ENCODE peak calls at places on chromosomes 1 and 21, in six cellular contexts. P, D, X, H, U and S are unnamed samples.

GRCh38 chr21:46295996-46296752 is 10.0 kb downstream of the YBEY start:
- DNase-seq in P (peak), D (peak), X (peak), H (peak), U (no peak), S (peak)

GRCh38 chr1:212070720-212071302 is 35.3 kb downstream of the DTL start:
- DNase-seq in P (peak), D (no peak), X (no peak), H (no peak), U (peak), S (no peak)

GRCh38 chr1:240387036-240387435 is 224.9 kb downstream of the GREM2 start:
- DNase-seq in P (no peak), D (no peak), X (no peak), H (no peak), U (no peak), S (no peak)

GRCh38 chr1:67850151-67850551 is 16.9 kb upstream of the GNG12 start:
- DNase-seq in P (no peak), D (no peak), X (no peak), H (no peak), U (no peak), S (no peak)

GRCh38 chr21:42848932-42849758 is 30.2 kb downstream of the WDR4 start:
- DNase-seq in P (no peak), D (no peak), X (no peak), H (peak), U (no peak), S (no peak)

GRCh38 chr1:240254778-240255291 is 163.2 kb downstream of the FMN2 start:
- DNase-seq in P (no peak), D (no peak), X (peak), H (no peak), U (no peak), S (no peak)

GRCh38 chr1:234709473-234710279 is 99.7 kb upstream of the IRF2BP2 start:
- DNase-seq in P (no peak), D (no peak), X (peak), H (peak), U (no peak), S (no peak)

GRCh38 chr1:197807739-197808453 is 32.6 kb upstream of the DENND1B start:
- DNase-seq in P (no peak), D (no peak), X (no peak), H (no peak), U (no peak), S (no peak)

GRCh38 chr1:44950434-44950833 is 36.0 kb downstream of the EIF2B3 start:
- DNase-seq in P (no peak), D (no peak), X (no peak), H (no peak), U (no peak), S (no peak)

GRCh38 chr1:66330711-66331110 is 203.2 kb upstream of the SGIP1 start:
- DNase-seq in P (peak), D (no peak), X (no peak), H (no peak), U (peak), S (no peak)

GRCh38 chr1:161119017-161119378 is 1.1 kb downstream of the NIT1 start:
- DNase-seq in P (no peak), D (peak), X (peak), H (peak), U (no peak), S (peak)

GRCh38 chr1:66542811-66543767 is 9.1 kb downstream of the SGIP1 start:
- DNase-seq in P (no peak), D (peak), X (no peak), H (peak), U (peak), S (no peak)

GRCh38 chr1:46805755-46806154 is 6.9 kb downstream of the CYP4B1 start:
- DNase-seq in P (no peak), D (no peak), X (no peak), H (no peak), U (no peak), S (no peak)
- H3K27ac ChIP-seq in P (no peak), D (no peak), X (no peak), H (peak), U (no peak), S (no peak)

DNA sequence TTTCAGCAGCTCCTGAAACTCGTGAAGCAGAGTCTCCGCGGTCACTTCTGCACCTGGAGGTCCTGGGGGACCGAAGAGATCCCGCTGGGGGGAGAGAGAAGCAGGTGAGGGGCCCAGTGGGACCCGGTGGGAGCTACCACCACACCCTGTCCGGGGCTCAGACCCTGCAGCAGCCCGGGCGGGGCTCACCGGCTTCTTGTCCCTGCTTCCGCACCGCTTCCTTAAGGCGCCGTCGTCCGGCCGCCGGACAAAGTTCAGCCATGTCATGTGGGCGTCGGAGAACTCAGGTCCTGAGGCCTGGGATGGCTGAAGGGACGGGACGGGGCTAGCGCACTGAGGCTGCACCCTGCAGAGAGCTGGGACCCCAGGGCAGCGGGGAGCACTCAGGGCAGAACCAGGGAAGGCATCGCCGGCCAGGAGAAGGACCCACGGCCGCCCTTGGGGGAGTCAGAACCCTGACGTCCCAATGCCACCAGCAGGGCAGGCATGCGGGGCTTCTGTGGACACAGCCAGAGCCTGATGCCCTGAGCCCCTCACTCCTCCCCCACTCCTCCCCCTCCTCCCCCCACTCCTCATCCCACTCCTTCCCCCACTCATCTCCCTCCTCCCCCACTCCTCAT is 2.2 kb downstream of the C1QTNF12 start:
- DNase-seq in P (no peak), D (peak), X (no peak), H (no peak), U (no peak), S (no peak)
- H3K27ac ChIP-seq in P (no peak), D (no peak), X (no peak), H (no peak), U (no peak), S (no peak)

GRCh38 chr1:58884706-58885661 is 101.1 kb upstream of the JUN start:
- DNase-seq in P (no peak), D (no peak), X (no peak), H (peak), U (no peak), S (no peak)
- H3K27ac ChIP-seq in P (no peak), D (peak), X (no peak), H (peak), U (no peak), S (no peak)

GRCh38 chr1:226675720-226676357 is 63.2 kb downstream of the ITPKB start:
- DNase-seq in P (no peak), D (no peak), X (no peak), H (no peak), U (no peak), S (no peak)
- H3K27ac ChIP-seq in P (peak), D (peak), X (no peak), H (peak), U (no peak), S (no peak)

DNA sequence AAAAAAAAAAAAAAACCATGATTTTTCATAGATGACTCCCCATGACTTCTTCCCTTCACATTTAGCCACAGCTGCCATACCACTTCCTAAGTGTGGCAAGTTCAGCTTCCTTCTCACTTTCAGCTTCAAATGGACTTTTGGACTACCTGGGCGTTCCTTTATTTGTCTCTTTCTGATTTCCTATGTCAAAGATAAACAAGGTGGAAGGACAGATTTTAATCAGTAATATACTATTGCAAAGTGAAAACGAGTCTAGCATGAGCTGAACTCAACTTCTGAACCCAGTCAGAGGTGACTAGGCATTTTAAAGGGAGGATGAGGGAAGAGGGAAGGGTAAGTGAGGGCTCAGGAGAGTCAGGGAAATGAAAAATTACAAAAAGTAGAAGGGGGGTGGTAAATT is 14.4 kb upstream of the SCCPDH start:
- DNase-seq in P (no peak), D (no peak), X (no peak), H (no peak), U (no peak), S (no peak)
- H3K27ac ChIP-seq in P (no peak), D (no peak), X (no peak), H (no peak), U (no peak), S (no peak)

GRCh38 chr1:183185941-183186490 is at the start of gene LAMC2:
- DNase-seq in P (no peak), D (peak), X (peak), H (no peak), U (no peak), S (peak)
- H3K27ac ChIP-seq in P (no peak), D (peak), X (peak), H (no peak), U (no peak), S (no peak)

GRCh38 chr1:94093351-94093750 is 27.6 kb downstream of the ABCA4 start:
- DNase-seq in P (no peak), D (no peak), X (no peak), H (no peak), U (no peak), S (no peak)
- H3K27ac ChIP-seq in P (no peak), D (no peak), X (no peak), H (no peak), U (peak), S (peak)